ENCODE peak calls at places on chromosomes 16 and 17, in five cellular contexts. O, Y, F, D and E are unnamed samples.

GRCh38 chr16:11692651-11693050 is 24.4 kb downstream of the SNN start:
- DNase-seq in O (no peak), Y (no peak), F (no peak), D (no peak), E (no peak)

GRCh38 chr17:8794636-8795035 is 4.5 kb downstream of the MFSD6L start:
- DNase-seq in O (no peak), Y (no peak), F (no peak), D (peak), E (peak)

GRCh38 chr16:16184594-16184993 is 38.7 kb downstream of the ABCC6 start:
- DNase-seq in O (no peak), Y (no peak), F (no peak), D (no peak), E (no peak)

GRCh38 chr16:88456356-88457292 is 3.5 kb downstream of the ZFPM1 start:
- DNase-seq in O (no peak), Y (no peak), F (no peak), D (no peak), E (no peak)

GRCh38 chr17:1562178-1562643 is 381 bp downstream of the PITPNA start:
- DNase-seq in O (peak), Y (no peak), F (peak), D (no peak), E (peak)

GRCh38 chr17:62718420-62718819 is 89.7 kb downstream of the MARCHF10 start:
- DNase-seq in O (peak), Y (no peak), F (no peak), D (peak), E (peak)

GRCh38 chr17:39099686-39100293 is 51.6 kb downstream of the PLXDC1 start:
- DNase-seq in O (peak), Y (no peak), F (peak), D (peak), E (peak)

GRCh38 chr16:69859105-69859969 is 91.8 kb upstream of the CLEC18A start:
- DNase-seq in O (no peak), Y (no peak), F (peak), D (no peak), E (peak)

GRCh38 chr17:75755205-75755901 is 9.6 kb downstream of the GALK1 start:
- DNase-seq in O (no peak), Y (no peak), F (no peak), D (no peak), E (no peak)

GRCh38 chr17:76262732-76263344 is 2.3 kb upstream of the UBALD2 start:
- DNase-seq in O (no peak), Y (no peak), F (no peak), D (no peak), E (no peak)

GRCh38 chr17:74119960-74120359 is 83.5 kb upstream of the RPL38 start:
- DNase-seq in O (no peak), Y (no peak), F (no peak), D (no peak), E (no peak)

GRCh38 chr16:11094075-11094593 is 149.8 kb downstream of the CLEC16A start:
- DNase-seq in O (peak), Y (no peak), F (peak), D (peak), E (peak)

GRCh38 chr17:43719578-43719977 is 39.0 kb downstream of the SOST start:
- DNase-seq in O (no peak), Y (no peak), F (no peak), D (no peak), E (no peak)

GRCh38 chr17:18107971-18108370 is 585 bp upstream of the MYO15A start:
- DNase-seq in O (no peak), Y (no peak), F (no peak), D (no peak), E (no peak)

GRCh38 chr17:79127534-79128135 is 53.0 kb downstream of the ENGASE start:
- DNase-seq in O (no peak), Y (no peak), F (no peak), D (no peak), E (no peak)

GRCh38 chr17:41484920-41485904 is 4.3 kb upstream of the KRT35 start:
- DNase-seq in O (no peak), Y (no peak), F (no peak), D (no peak), E (no peak)

GRCh38 chr17:73691321-73691766 is 47.1 kb upstream of the SDK2 start:
- DNase-seq in O (no peak), Y (no peak), F (no peak), D (no peak), E (no peak)

GRCh38 chr17:61324540-61324868 is 75.1 kb upstream of the TBX2 start:
- DNase-seq in O (no peak), Y (no peak), F (no peak), D (peak), E (peak)

GRCh38 chr16:70804153-70804728 is 3.3 kb upstream of the VAC14 start:
- DNase-seq in O (peak), Y (peak), F (no peak), D (peak), E (peak)

GRCh38 chr17:41689497-41690299 is 1.0 kb downstream of the EIF1 start:
- DNase-seq in O (peak), Y (no peak), F (peak), D (peak), E (peak)

GRCh38 chr17:66272699-66273390 is 29.6 kb upstream of the PRKCA start:
- DNase-seq in O (peak), Y (no peak), F (no peak), D (peak), E (peak)

GRCh38 chr17:19768046-19768782 is 20.1 kb upstream of the ALDH3A1 start:
- DNase-seq in O (no peak), Y (no peak), F (no peak), D (no peak), E (no peak)

GRCh38 chr17:51427259-51428255 is 167.2 kb downstream of the UTP18 start:
- DNase-seq in O (no peak), Y (no peak), F (no peak), D (no peak), E (no peak)

GRCh38 chr16:78196527-78196926 is 97.1 kb downstream of the WWOX start:
- DNase-seq in O (no peak), Y (no peak), F (no peak), D (no peak), E (no peak)

GRCh38 chr16:72172105-72173034 is at the start of gene PMFBP1:
- DNase-seq in O (peak), Y (peak), F (peak), D (peak), E (peak)

GRCh38 chr17:3890082-3890892 is 2.6 kb downstream of the CAMKK1 start:
- DNase-seq in O (peak), Y (peak), F (peak), D (peak), E (peak)

GRCh38 chr17:7241783-7242716 is at the start of gene GABARAP:
- DNase-seq in O (peak), Y (no peak), F (peak), D (peak), E (peak)

GRCh38 chr17:67449885-67450755 is 73.0 kb downstream of the PITPNC1 start:
- DNase-seq in O (no peak), Y (no peak), F (no peak), D (no peak), E (peak)

GRCh38 chr16:81313731-81314602 is 795 bp upstream of the GAN start:
- DNase-seq in O (peak), Y (peak), F (no peak), D (peak), E (no peak)

GRCh38 chr16:19776147-19776546 is 58.1 kb downstream of the IQCK start:
- DNase-seq in O (no peak), Y (no peak), F (no peak), D (no peak), E (no peak)

GRCh38 chr16:79687249-79687768 is 86.8 kb upstream of the MAF start:
- DNase-seq in O (no peak), Y (no peak), F (no peak), D (no peak), E (peak)

GRCh38 chr16:53041196-53041977 is 11.3 kb downstream of the CHD9NB start:
- DNase-seq in O (peak), Y (no peak), F (no peak), D (peak), E (peak)

GRCh38 chr16:714558-715447 is at the start of gene METRN:
- DNase-seq in O (peak), Y (no peak), F (peak), D (peak), E (peak)

GRCh38 chr17:79843917-79844815 is 4.9 kb upstream of the CBX4 start:
- DNase-seq in O (peak), Y (no peak), F (no peak), D (peak), E (peak)

GRCh38 chr16:11359370-11359769 is 14.1 kb downstream of the RMI2 start:
- DNase-seq in O (peak), Y (peak), F (peak), D (peak), E (peak)

GRCh38 chr17:70109497-70109896 is 34.5 kb downstream of the KCNJ16 start:
- DNase-seq in O (no peak), Y (no peak), F (no peak), D (no peak), E (no peak)

GRCh38 chr16:81478876-81479496 is 34.4 kb downstream of the CMIP start:
- DNase-seq in O (no peak), Y (no peak), F (peak), D (no peak), E (no peak)

GRCh38 chr17:9928601-9929341 is 23.7 kb upstream of the RCVRN start:
- DNase-seq in O (peak), Y (peak), F (no peak), D (peak), E (peak)

GRCh38 chr16:9256196-9256595 is 164.8 kb downstream of the HAPSTR1 start:
- DNase-seq in O (no peak), Y (no peak), F (no peak), D (no peak), E (no peak)

GRCh38 chr16:52633230-52633629 is 86.3 kb upstream of the TOX3 start:
- DNase-seq in O (no peak), Y (no peak), F (no peak), D (no peak), E (no peak)

GRCh38 chr17:64437944-64438525 is 10.9 kb upstream of the MILR1 start:
- DNase-seq in O (no peak), Y (no peak), F (no peak), D (no peak), E (no peak)

GRCh38 chr17:64442550-64442971 is 6.4 kb upstream of the MILR1 start:
- DNase-seq in O (no peak), Y (no peak), F (no peak), D (no peak), E (no peak)

GRCh38 chr17:64443086-64443760 is 5.7 kb upstream of the MILR1 start:
- DNase-seq in O (no peak), Y (no peak), F (no peak), D (no peak), E (no peak)

GRCh38 chr17:64447526-64447925 is 1.4 kb upstream of the MILR1 start:
- DNase-seq in O (no peak), Y (no peak), F (no peak), D (no peak), E (no peak)

GRCh38 chr17:64441772-64442549 is 7.0 kb upstream of the MILR1 start:
- DNase-seq in O (peak), Y (peak), F (no peak), D (peak), E (peak)
- H3K4me3 ChIP-seq in O (no peak), Y (no peak), F (no peak), D (no peak), E (no peak)

GRCh38 chr17:72529386-72529785 is 408.6 kb downstream of the SOX9 start:
- DNase-seq in O (no peak), Y (no peak), F (no peak), D (no peak), E (no peak)
- TF ChIP-seq CTCF in O (no peak), Y (no peak), F (no peak), D (no peak), E (no peak)

GRCh38 chr17:46977750-46978488 is 1.1 kb downstream of the RPRML start:
- DNase-seq in O (no peak), Y (no peak), F (no peak), D (no peak), E (no peak)
- H3K4me3 ChIP-seq in O (no peak), Y (no peak), F (no peak), D (no peak), E (no peak)

DNA sequence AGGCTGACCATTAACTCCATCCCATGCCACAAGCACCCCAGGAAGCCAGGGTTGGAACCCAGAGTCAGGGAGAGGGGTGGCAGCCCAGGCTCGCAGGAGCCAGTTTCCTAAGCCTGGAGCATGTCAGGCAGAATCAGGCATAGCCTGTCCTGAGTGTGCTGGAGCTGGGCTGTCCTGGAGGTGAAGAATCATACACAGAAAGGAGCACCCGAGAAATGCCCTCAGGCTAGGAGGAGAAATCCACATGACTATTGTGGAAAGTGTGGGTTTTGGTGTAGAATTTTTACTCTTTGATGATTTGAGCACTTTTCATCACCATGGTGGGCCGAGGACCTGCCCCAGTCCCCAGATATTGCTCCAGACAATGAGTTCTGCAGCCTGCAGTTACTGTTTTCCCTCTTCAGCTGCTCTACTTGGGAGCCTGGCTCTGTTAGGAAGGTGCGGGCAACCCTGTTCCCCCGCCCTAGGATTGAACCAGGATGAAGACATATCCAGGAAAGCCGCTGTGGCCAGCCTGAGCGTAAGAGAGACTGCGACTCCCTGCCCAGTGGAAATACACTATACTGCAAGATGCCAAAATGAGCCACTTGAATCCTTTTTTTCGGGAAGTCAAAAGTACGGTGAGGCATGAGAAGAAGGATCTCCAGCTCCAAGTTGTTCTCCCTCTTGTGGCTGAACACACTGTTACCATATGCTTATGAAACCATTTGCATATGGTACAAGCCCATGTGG is 29.0 kb upstream of the HEATR6 start:
- DNase-seq in O (peak), Y (no peak), F (peak), D (peak), E (peak)
- TF ChIP-seq CTCF in O (peak), Y (peak), F (no peak), D (peak), E (peak)

DNA sequence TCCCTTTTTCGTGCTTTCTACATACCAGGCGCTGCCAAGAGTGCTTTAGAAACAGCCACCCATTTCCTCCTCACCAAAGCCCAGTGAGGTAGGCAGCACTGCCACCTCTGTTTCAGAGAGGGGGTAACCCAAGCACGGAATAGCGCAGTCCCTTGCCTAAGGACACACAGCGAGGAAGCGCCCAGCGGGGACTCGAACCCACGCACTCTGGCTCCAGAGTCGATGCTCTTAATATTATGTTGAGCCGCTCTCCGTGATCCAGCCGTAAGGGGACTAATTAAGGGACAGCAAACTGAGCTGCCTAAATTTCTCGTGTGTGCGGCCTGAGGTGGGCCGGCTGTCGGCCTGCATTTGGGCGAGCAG is 490 bp downstream of the CES1 start:
- DNase-seq in O (no peak), Y (no peak), F (no peak), D (no peak), E (no peak)
- H3K4me3 ChIP-seq in O (no peak), Y (no peak), F (peak), D (no peak), E (no peak)

DNA sequence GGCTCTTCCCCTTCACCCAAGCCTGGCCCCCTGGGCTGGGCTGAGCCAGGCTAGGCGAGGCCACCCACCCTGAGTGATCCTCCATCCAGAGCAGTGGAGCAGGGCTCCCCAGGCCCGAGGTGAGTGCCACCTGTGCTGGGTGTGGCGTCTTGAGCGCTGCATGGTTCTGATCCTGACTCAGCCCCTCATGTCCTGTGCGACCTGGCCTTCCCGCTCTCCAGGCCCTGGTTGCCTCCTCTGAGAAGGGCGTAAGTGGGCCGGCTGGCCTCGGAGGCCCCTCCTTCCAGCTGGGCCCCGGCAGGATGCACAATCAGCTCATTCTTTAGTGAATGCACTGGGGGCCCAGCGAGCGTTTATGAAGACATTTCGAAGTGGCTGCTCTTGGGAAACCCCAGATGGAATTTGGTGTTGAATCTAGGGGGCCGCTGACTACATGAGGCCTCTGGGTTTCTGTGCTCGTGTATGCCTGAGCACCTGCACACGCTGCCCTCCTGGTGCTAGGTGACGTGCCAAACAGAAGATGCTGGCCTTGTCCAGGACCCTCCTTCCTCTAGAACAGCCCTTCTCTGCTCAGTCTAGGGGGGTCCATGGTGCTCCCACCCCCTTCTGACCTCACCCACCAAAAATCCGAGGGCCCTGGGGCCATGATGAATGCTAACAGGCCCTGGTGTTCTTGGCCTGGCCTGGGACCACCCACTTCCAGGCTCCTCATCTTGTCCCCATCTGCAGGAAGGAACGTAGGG is 3.7 kb upstream of the TMEM92 start:
- DNase-seq in O (peak), Y (no peak), F (peak), D (peak), E (peak)
- TF ChIP-seq CTCF in O (no peak), Y (no peak), F (no peak), D (no peak), E (no peak)

GRCh38 chr17:5000237-5000639 is 2.5 kb downstream of the KIF1C start:
- DNase-seq in O (peak), Y (no peak), F (peak), D (peak), E (peak)
- H3K4me3 ChIP-seq in O (peak), Y (peak), F (no peak), D (peak), E (no peak)